ENCODE peak calls at places on chromosomes 4 and X, in five cellular contexts. O, S, J, K and B are unnamed samples.

GRCh38 chr4:47499705-47500104 is 14.6 kb downstream of the ATP10D start:
- DNase-seq in O (no peak), K (no peak), J (no peak), S (no peak), B (no peak)

GRCh38 chrX:86946569-86946968 is 571.0 kb upstream of the KLHL4 start:
- DNase-seq in O (no peak), J (peak; percentile 1), K (peak; percentile 30), S (peak; percentile 12), B (no peak)

GRCh38 chrX:143047511-143047910 is 21.8 kb downstream of the SPANXN4 start:
- DNase-seq in S (no peak), J (no peak), O (no peak), K (no peak), B (no peak)

GRCh38 chr4:62342346-62342745 is 1142.2 kb downstream of the ADGRL3 start:
- DNase-seq in K (no peak), O (no peak), S (no peak), J (no peak), B (no peak)

GRCh38 chrX:52839137-52839536 is 28.1 kb downstream of the XAGE5 start:
- DNase-seq in J (no peak), K (no peak), O (no peak), S (no peak), B (no peak)

GRCh38 chr4:78166582-78166981 is 109.5 kb downstream of the FRAS1 start:
- DNase-seq in J (no peak), S (no peak), K (no peak), O (no peak), B (no peak)

GRCh38 chr4:187179086-187180070 is 455.7 kb upstream of the FAT1 start:
- DNase-seq in O (no peak), K (no peak), S (no peak), J (no peak), B (no peak)

GRCh38 chr4:72924814-72925213 is 144.7 kb downstream of the COX18 start:
- DNase-seq in K (peak; percentile 4), S (no peak), O (no peak), J (no peak), B (no peak)

GRCh38 chr4:133147365-133147821 is 1.7 kb upstream of the PCDH10 start:
- DNase-seq in O (no peak), S (no peak), K (no peak), J (no peak), B (no peak)

GRCh38 chrX:70433848-70434351 is 10.7 kb upstream of the DLG3 start:
- DNase-seq in K (peak; percentile 54), O (peak; percentile 36), S (peak; percentile 84), J (no peak), B (peak; percentile 49)

GRCh38 chr4:184694412-184694956 is 39.4 kb downstream of the CENPU start:
- DNase-seq in K (no peak), J (no peak), S (no peak), O (no peak), B (no peak)

GRCh38 chr4:86493460-86493859 is 100.7 kb upstream of the PTPN13 start:
- DNase-seq in S (no peak), O (no peak), K (no peak), J (no peak), B (no peak)

GRCh38 chr4:123520376-123520775 is 123.8 kb downstream of the SPRY1 start:
- DNase-seq in K (no peak), S (no peak), O (no peak), J (no peak), B (no peak)

GRCh38 chrX:110395877-110396276 is 37.2 kb downstream of the RTL9 start:
- DNase-seq in K (no peak), O (no peak), J (no peak), S (no peak), B (no peak)

GRCh38 chrX:121216979-121217378 is 169.6 kb downstream of the GLUD2 start:
- DNase-seq in S (no peak), J (no peak), O (no peak), K (no peak), B (no peak)

GRCh38 chr4:38314663-38315062 is 349.3 kb upstream of the KLF3 start:
- DNase-seq in K (peak; percentile 18), S (no peak), O (no peak), J (no peak), B (no peak)
- TF ChIP-seq SP1 in K (no peak), S (no peak), O (no peak), J (no peak), B (peak; percentile 16)

DNA sequence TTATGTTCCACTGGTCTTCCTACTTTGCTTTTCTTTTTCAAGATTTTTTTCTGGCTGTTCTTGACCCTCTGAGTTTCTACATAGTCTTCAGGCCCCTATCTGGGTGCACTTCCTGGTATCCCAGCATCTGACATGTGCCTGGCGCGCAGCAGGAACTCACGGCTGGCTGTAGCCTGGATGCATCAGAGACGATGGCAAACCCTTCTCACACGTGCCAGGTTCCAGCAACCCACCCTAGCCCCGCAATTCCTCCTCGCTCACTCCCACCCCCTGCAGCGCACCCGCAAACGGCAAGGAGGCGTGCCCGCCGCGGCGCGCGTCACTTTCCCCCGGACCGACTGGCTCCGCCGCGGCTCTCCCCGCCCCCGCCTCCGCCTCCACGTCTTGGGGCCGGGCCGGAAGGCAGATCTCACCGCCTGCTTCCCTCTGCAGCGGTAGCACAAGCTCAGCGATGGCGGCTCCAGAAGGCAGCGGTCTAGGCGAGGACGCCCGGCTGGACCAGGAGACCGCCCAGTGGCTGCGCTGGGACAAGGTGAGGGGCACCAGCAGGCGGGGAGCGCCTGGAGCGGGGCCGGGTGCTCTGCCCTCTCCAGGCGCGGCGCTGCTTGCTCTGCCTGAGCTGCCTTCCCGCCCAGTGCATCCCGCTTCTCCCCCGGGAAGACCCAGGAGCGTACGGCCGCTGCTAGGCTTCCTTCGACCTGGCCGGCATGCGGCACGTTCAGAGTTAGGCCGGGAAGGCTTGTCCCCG is at the start of gene PGM2:
- DNase-seq in S (peak; percentile 91), J (peak; percentile 45), O (peak; percentile 59), K (peak; percentile 61), B (peak; percentile 67)
- TF ChIP-seq POLR2A in S (peak; percentile 93), J (peak; percentile 100), O (peak; percentile 85), K (peak; percentile 75), B (peak; percentile 80)

GRCh38 chr4:16733509-16733908 is 164.9 kb downstream of the LDB2 start:
- DNase-seq in J (no peak), S (no peak), K (no peak), O (no peak), B (no peak)
- TF ChIP-seq SP1 in J (no peak), S (no peak), K (no peak), O (no peak), B (no peak)

GRCh38 chrX:119398974-119399771 is at the start of gene SLC25A43:
- DNase-seq in K (no peak), J (no peak), O (no peak), S (peak; percentile 51), B (no peak)
- TF ChIP-seq POLR2A in K (peak; percentile 43), J (peak; percentile 84), O (no peak), S (peak; percentile 41), B (peak; percentile 65)